ENCODE peak calls at places on chromosomes 3 and 15, in four cellular contexts. One of them, this sample, is unnamed.
A peak's percentile ranks its signal among the peaks of the same experiment; 100 is the strongest.

GRCh38 chr15:57395292-57395691 is 19.0 kb downstream of the CGNL1 start:
- DNase-seq in HepG2: no peak
- DNase-seq in K562: no peak
- DNase-seq in GM12878: peak; percentile 13
- DNase-seq in this sample: peak; percentile 91

GRCh38 chr15:73273181-73274002 is 95.4 kb downstream of the HCN4 start:
- DNase-seq in HepG2: peak; percentile 42
- DNase-seq in K562: peak; percentile 59
- DNase-seq in GM12878: no peak
- DNase-seq in this sample: peak; percentile 58

GRCh38 chr3:140942221-140943104 is 827 bp downstream of the SLC25A36 start:
- DNase-seq in HepG2: peak; percentile 37
- DNase-seq in K562: peak; percentile 34
- DNase-seq in GM12878: no peak
- DNase-seq in this sample: peak; percentile 63

GRCh38 chr15:40785814-40786213 is 16.0 kb downstream of the C15orf62 start:
- DNase-seq in HepG2: no peak
- DNase-seq in K562: no peak
- DNase-seq in GM12878: no peak
- DNase-seq in this sample: no peak

GRCh38 chr3:135107043-135107442 is 312.0 kb downstream of the EPHB1 start:
- DNase-seq in HepG2: no peak
- DNase-seq in K562: no peak
- DNase-seq in GM12878: no peak
- DNase-seq in this sample: no peak

GRCh38 chr3:14153663-14154062 is 24.7 kb downstream of the XPC start:
- DNase-seq in HepG2: no peak
- DNase-seq in K562: no peak
- DNase-seq in GM12878: no peak
- DNase-seq in this sample: no peak

GRCh38 chr3:140276698-140277097 is 341.7 kb downstream of the CLSTN2 start:
- DNase-seq in HepG2: peak; percentile 9
- DNase-seq in K562: peak; percentile 12
- DNase-seq in GM12878: no peak
- DNase-seq in this sample: peak; percentile 5

GRCh38 chr3:149813367-149814281 is 609 bp downstream of the RNF13 start:
- DNase-seq in HepG2: peak; percentile 47
- DNase-seq in K562: peak; percentile 14
- DNase-seq in GM12878: no peak
- DNase-seq in this sample: peak; percentile 71

GRCh38 chr3:159882784-159883779 is 105.6 kb upstream of the IL12A start:
- DNase-seq in HepG2: no peak
- DNase-seq in K562: no peak
- DNase-seq in GM12878: no peak
- DNase-seq in this sample: peak; percentile 73

GRCh38 chr3:127253491-127253890 is 34.4 kb downstream of the PRR20G start:
- DNase-seq in HepG2: no peak
- DNase-seq in K562: no peak
- DNase-seq in GM12878: no peak
- DNase-seq in this sample: no peak

GRCh38 chr3:196662033-196662432 is 22.5 kb downstream of the NRROS start:
- DNase-seq in HepG2: no peak
- DNase-seq in K562: no peak
- DNase-seq in GM12878: no peak
- DNase-seq in this sample: no peak

GRCh38 chr3:55164191-55164590 is 236.3 kb upstream of the LRTM1 start:
- DNase-seq in HepG2: no peak
- DNase-seq in K562: no peak
- DNase-seq in GM12878: no peak
- DNase-seq in this sample: no peak

GRCh38 chr3:72800869-72801268 is 47.4 kb downstream of the SHQ1 start:
- DNase-seq in HepG2: no peak
- DNase-seq in K562: no peak
- DNase-seq in GM12878: no peak
- DNase-seq in this sample: no peak

GRCh38 chr15:34047893-34048775 is 9.1 kb upstream of the AVEN start:
- DNase-seq in HepG2: no peak
- DNase-seq in K562: no peak
- DNase-seq in GM12878: no peak
- DNase-seq in this sample: no peak

GRCh38 chr3:50242778-50243551 is 7.0 kb downstream of the GNAI2 start:
- DNase-seq in HepG2: no peak
- DNase-seq in K562: no peak
- DNase-seq in GM12878: no peak
- DNase-seq in this sample: peak; percentile 93

GRCh38 chr3:41682996-41683395 is 278.9 kb downstream of the ULK4 start:
- DNase-seq in HepG2: no peak
- DNase-seq in K562: no peak
- DNase-seq in GM12878: no peak
- DNase-seq in this sample: no peak

GRCh38 chr15:74373056-74373650 is 5.7 kb upstream of the CYP11A1 start:
- DNase-seq in HepG2: no peak
- DNase-seq in K562: no peak
- DNase-seq in GM12878: no peak
- DNase-seq in this sample: no peak

GRCh38 chr15:99482993-99483392 is 82.8 kb upstream of the MEF2A start:
- DNase-seq in HepG2: no peak
- DNase-seq in K562: no peak
- DNase-seq in GM12878: no peak
- DNase-seq in this sample: no peak

GRCh38 chr15:38530113-38530512 is 34.5 kb downstream of the RASGRP1 start:
- DNase-seq in HepG2: no peak
- DNase-seq in K562: no peak
- DNase-seq in GM12878: peak; percentile 24
- DNase-seq in this sample: no peak

GRCh38 chr3:12508316-12508715 is 24.0 kb downstream of the TSEN2 start:
- DNase-seq in HepG2: no peak
- DNase-seq in K562: no peak
- DNase-seq in GM12878: no peak
- DNase-seq in this sample: peak; percentile 76

GRCh38 chr3:155182467-155182866 is 102.3 kb downstream of the MME start:
- DNase-seq in HepG2: no peak
- DNase-seq in K562: no peak
- DNase-seq in GM12878: no peak
- DNase-seq in this sample: no peak

GRCh38 chr3:128278761-128279593 is 125.7 kb downstream of the EEFSEC start:
- DNase-seq in HepG2: no peak
- DNase-seq in K562: no peak
- DNase-seq in GM12878: no peak
- DNase-seq in this sample: peak; percentile 70

GRCh38 chr3:100455841-100456550 is 36.4 kb upstream of the TMEM45A start:
- DNase-seq in HepG2: no peak
- DNase-seq in K562: no peak
- DNase-seq in GM12878: no peak
- DNase-seq in this sample: no peak

GRCh38 chr3:13235079-13235478 is 161.8 kb upstream of the IQSEC1 start:
- DNase-seq in HepG2: no peak
- DNase-seq in K562: peak; percentile 80
- DNase-seq in GM12878: peak; percentile 7
- DNase-seq in this sample: no peak

GRCh38 chr3:7589526-7589925 is 728.6 kb downstream of the GRM7 start:
- DNase-seq in HepG2: no peak
- DNase-seq in K562: no peak
- DNase-seq in GM12878: no peak
- DNase-seq in this sample: no peak

GRCh38 chr15:31357148-31357547 is 30.5 kb downstream of the KLF13 start:
- DNase-seq in HepG2: no peak
- DNase-seq in K562: no peak
- DNase-seq in GM12878: no peak
- DNase-seq in this sample: no peak

GRCh38 chr3:27133062-27133461 is 236.1 kb downstream of the NEK10 start:
- DNase-seq in HepG2: peak; percentile 39
- DNase-seq in K562: no peak
- DNase-seq in GM12878: no peak
- DNase-seq in this sample: no peak

GRCh38 chr3:55467099-55467498 is 20.0 kb downstream of the WNT5A start:
- DNase-seq in HepG2: no peak
- DNase-seq in K562: no peak
- DNase-seq in GM12878: no peak
- DNase-seq in this sample: no peak

GRCh38 chr15:56459096-56459495 is 5.8 kb downstream of the MNS1 start:
- DNase-seq in HepG2: no peak
- DNase-seq in K562: no peak
- DNase-seq in GM12878: no peak
- DNase-seq in this sample: no peak

GRCh38 chr15:98668566-98669308 is 20.4 kb downstream of the IGF1R start:
- DNase-seq in HepG2: no peak
- DNase-seq in K562: no peak
- DNase-seq in GM12878: peak; percentile 38
- DNase-seq in this sample: peak; percentile 75

GRCh38 chr3:15982667-15983145 is 184.9 kb upstream of the ANKRD28 start:
- DNase-seq in HepG2: no peak
- DNase-seq in K562: no peak
- DNase-seq in GM12878: no peak
- DNase-seq in this sample: no peak

DNA sequence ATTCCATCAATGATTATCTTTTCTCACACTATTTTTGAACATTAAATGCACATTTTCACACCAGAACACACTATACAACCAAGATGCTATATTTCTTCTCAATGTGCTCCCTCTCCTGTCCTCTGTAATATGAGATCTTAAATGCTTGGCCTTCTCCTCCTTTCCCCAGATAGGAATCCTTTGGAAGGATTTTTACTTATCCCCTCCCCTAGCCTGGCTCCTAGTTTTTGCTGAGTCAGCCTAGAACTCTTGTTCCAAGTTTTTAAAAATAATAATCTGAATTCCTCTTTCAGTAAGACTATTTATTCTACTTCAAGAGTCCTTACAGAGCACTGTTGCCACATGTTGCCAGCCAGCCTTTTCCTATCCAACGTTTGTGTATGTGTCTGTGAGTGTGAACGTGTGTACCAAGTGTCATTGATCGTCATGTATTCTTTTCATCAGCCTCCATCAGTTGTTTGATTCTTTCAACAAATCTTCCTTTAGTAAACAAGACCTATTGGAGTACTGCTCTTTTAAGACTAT is 11.0 kb upstream of the KCNMB2 start:
- DNase-seq in HepG2: no peak
- DNase-seq in K562: no peak
- DNase-seq in GM12878: no peak
- DNase-seq in this sample: no peak
- TF ChIP-seq EZH2 in HepG2: no peak
- TF ChIP-seq EZH2 in K562: no peak
- TF ChIP-seq EZH2 in GM12878: no peak
- TF ChIP-seq EZH2 in this sample: no peak

GRCh38 chr15:42220216-42220615 is 12.1 kb upstream of the VPS39 start:
- DNase-seq in HepG2: no peak
- DNase-seq in K562: no peak
- DNase-seq in GM12878: no peak
- DNase-seq in this sample: peak; percentile 54
- TF ChIP-seq MYC in HepG2: no peak
- TF ChIP-seq MYC in K562: no peak
- TF ChIP-seq MYC in GM12878: no peak
- TF ChIP-seq MYC in this sample: no peak

DNA sequence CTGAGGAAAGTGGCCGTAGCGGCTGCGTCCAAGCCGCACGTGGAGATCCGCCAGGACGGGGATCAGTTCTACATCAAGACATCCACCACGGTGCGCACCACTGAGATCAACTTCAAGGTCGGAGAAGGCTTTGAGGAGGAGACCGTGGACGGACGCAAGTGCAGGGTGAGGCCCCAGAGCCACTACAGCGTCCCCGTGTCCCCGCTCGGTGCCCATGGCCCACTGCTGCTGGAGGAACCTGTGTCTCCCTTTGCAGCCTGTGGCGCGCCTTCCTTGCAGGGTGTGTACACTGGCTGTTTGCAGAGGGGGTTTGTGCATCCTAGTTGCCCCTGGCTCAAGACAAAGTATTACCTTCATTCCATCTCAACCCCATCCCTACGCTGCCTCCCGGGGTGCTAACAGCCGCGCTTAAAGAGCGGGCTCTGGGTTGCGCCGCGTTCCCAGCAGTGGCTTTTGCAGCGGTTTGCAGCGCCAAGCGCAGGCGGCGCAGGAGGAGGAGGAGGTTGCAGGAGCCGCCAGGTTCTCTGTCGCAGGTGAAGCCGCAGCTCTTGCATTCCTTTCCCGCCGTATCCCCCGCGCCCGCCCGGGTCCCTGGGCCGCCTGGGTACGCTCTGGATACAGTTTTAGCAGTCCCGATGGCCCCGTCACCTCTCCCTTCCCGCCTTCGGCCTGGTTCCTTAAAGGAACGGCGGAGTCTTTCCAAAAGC is 1.1 kb downstream of the CRABP1 start:
- DNase-seq in HepG2: no peak
- DNase-seq in K562: no peak
- DNase-seq in GM12878: no peak
- DNase-seq in this sample: no peak
- TF ChIP-seq EZH2 in HepG2: peak; percentile 88
- TF ChIP-seq EZH2 in K562: peak; percentile 20
- TF ChIP-seq EZH2 in GM12878: no peak
- TF ChIP-seq EZH2 in this sample: peak; percentile 91

DNA sequence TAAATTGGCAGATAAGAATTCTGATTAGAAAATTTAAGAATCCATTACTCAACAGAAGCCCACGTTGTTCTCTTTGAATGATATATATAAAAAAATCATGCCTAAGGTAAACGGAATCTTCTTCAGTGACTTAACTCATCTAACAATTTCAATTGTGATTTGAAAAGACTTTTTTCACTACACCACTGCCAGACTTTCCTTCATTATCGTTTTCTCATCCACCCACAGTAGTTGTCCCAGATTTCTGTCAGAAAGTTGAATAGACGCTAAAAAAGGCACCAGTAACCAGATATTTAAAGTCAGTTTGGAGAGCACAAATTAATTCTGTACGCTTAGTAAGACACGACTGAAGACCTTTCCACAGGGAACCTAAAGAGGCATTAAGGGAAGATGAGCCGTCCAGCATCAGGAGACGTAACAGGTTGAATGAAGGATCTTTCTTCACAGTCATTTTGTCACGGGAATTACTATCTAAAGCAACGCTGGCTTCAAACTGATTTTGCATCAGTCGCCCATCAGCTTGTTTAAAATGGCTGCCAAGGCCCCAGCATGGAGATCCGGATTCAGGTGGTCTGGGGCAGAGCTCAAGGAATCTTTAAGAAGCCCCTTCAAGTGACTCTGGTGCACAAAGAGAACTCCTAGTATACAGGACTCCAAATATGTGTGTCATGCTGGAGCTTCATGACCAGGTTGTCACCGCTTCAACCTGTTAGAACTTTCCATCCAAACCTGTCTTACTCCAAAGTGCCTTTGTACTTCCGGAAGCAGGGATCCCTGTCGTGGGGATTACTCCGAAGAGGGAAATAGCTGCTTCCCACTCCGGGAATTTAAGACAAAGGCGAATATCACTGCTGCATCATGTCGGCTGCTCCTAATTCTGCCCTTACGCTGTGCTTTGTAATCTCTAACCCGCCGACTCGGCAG is 1.2 kb downstream of the HIGD1A start:
- DNase-seq in HepG2: peak; percentile 33
- DNase-seq in K562: no peak
- DNase-seq in GM12878: no peak
- DNase-seq in this sample: peak; percentile 57
- TF ChIP-seq MYC in HepG2: no peak
- TF ChIP-seq MYC in K562: peak; percentile 45
- TF ChIP-seq MYC in GM12878: no peak
- TF ChIP-seq MYC in this sample: no peak

This sample was measured in endothelial cell of umbilical vein.